ENCODE peak calls at places on chromosome 15, in six cellular contexts. One of them, this sample, is unnamed.

GRCh38 chr15:38130739-38131498 is 121.7 kb upstream of the SPRED1 start:
- DNase-seq in glutamatergic neuron: no peak
- DNase-seq in non-pigmented ciliary epithelial cell: peak
- DNase-seq in psoas muscle: peak
- DNase-seq in heart left ventricle: peak
- DNase-seq in T47D: no peak
- DNase-seq in this sample: peak

GRCh38 chr15:51727141-51727897 is 10.1 kb downstream of the LYSMD2 start:
- DNase-seq in glutamatergic neuron: no peak
- DNase-seq in non-pigmented ciliary epithelial cell: no peak
- DNase-seq in psoas muscle: no peak
- DNase-seq in heart left ventricle: no peak
- DNase-seq in T47D: no peak
- DNase-seq in this sample: no peak

GRCh38 chr15:88834211-88834812 is 31.1 kb downstream of the ACAN start:
- DNase-seq in glutamatergic neuron: peak
- DNase-seq in non-pigmented ciliary epithelial cell: peak
- DNase-seq in psoas muscle: peak
- DNase-seq in heart left ventricle: peak
- DNase-seq in T47D: peak
- DNase-seq in this sample: peak

GRCh38 chr15:43184407-43185160 is 619 bp upstream of the CCNDBP1 start:
- DNase-seq in glutamatergic neuron: no peak
- DNase-seq in non-pigmented ciliary epithelial cell: no peak
- DNase-seq in psoas muscle: no peak
- DNase-seq in heart left ventricle: no peak
- DNase-seq in T47D: no peak
- DNase-seq in this sample: no peak

GRCh38 chr15:29535952-29536351 is 266.3 kb upstream of the NSMCE3 start:
- DNase-seq in glutamatergic neuron: no peak
- DNase-seq in non-pigmented ciliary epithelial cell: no peak
- DNase-seq in psoas muscle: no peak
- DNase-seq in heart left ventricle: no peak
- DNase-seq in T47D: no peak
- DNase-seq in this sample: no peak

GRCh38 chr15:25740438-25741252 is 122.5 kb downstream of the ATP10A start:
- DNase-seq in glutamatergic neuron: no peak
- DNase-seq in non-pigmented ciliary epithelial cell: no peak
- DNase-seq in psoas muscle: no peak
- DNase-seq in heart left ventricle: no peak
- DNase-seq in T47D: no peak
- DNase-seq in this sample: no peak

GRCh38 chr15:83854950-83855707 is 201.2 kb downstream of the ADAMTSL3 start:
- DNase-seq in glutamatergic neuron: no peak
- DNase-seq in non-pigmented ciliary epithelial cell: no peak
- DNase-seq in psoas muscle: no peak
- DNase-seq in heart left ventricle: no peak
- DNase-seq in T47D: no peak
- DNase-seq in this sample: no peak

GRCh38 chr15:59569477-59569876 is 42.1 kb upstream of the GCNT3 start:
- DNase-seq in glutamatergic neuron: no peak
- DNase-seq in non-pigmented ciliary epithelial cell: no peak
- DNase-seq in psoas muscle: no peak
- DNase-seq in heart left ventricle: no peak
- DNase-seq in T47D: no peak
- DNase-seq in this sample: no peak

GRCh38 chr15:41474941-41475340 is 18.7 kb upstream of the ITPKA start:
- DNase-seq in glutamatergic neuron: no peak
- DNase-seq in non-pigmented ciliary epithelial cell: no peak
- DNase-seq in psoas muscle: no peak
- DNase-seq in heart left ventricle: no peak
- DNase-seq in T47D: no peak
- DNase-seq in this sample: no peak

GRCh38 chr15:91801836-91802534 is 51.5 kb upstream of the SLCO3A1 start:
- DNase-seq in glutamatergic neuron: no peak
- DNase-seq in non-pigmented ciliary epithelial cell: no peak
- DNase-seq in psoas muscle: no peak
- DNase-seq in heart left ventricle: peak
- DNase-seq in T47D: no peak
- DNase-seq in this sample: no peak